ENCODE peak calls at places on chromosomes 2 and 18, in ten cellular contexts. E, H, T, Z, P, G, J, R, A and O are unnamed samples.
A peak's percentile ranks its signal among the peaks of the same experiment; 100 is the strongest.

GRCh38 chr2:238160206-238161129 is 1.7 kb downstream of the ERFE start:
- DNase-seq in R (no peak), H (no peak), J (no peak), Z (no peak), G (peak; percentile 78), E (no peak), T (no peak), P (no peak), A (no peak), O (no peak)

GRCh38 chr18:61535401-61535800 is 202.2 kb downstream of the CDH20 start:
- DNase-seq in G (no peak), E (no peak), Z (no peak), R (no peak), H (no peak), T (no peak), A (no peak), J (no peak), P (no peak), O (no peak)

GRCh38 chr2:73979021-73979420 is 5.7 kb upstream of the TET3 start:
- DNase-seq in G (peak; percentile 60), J (peak; percentile 83), Z (no peak), P (no peak), H (no peak), A (no peak), E (no peak), T (no peak), R (no peak), O (no peak)

GRCh38 chr2:10868465-10869314 is 43.0 kb upstream of the KCNF1 start:
- DNase-seq in P (no peak), J (no peak), A (peak; percentile 74), H (no peak), G (no peak), E (peak; percentile 69), R (no peak), Z (peak; percentile 72), T (no peak), O (no peak)

GRCh38 chr2:218516614-218517013 is 51.5 kb downstream of the USP37 start:
- DNase-seq in E (no peak), P (no peak), G (no peak), H (no peak), R (no peak), J (peak; percentile 70), T (no peak), Z (no peak), A (no peak), O (peak; percentile 26)

GRCh38 chr2:61021228-61021660 is 3.2 kb upstream of the PUS10 start:
- DNase-seq in T (no peak), J (no peak), P (no peak), Z (no peak), H (no peak), G (no peak), E (no peak), R (no peak), A (no peak), O (no peak)

GRCh38 chr2:208062113-208062512 is 36.8 kb upstream of the PLEKHM3 start:
- DNase-seq in A (no peak), J (peak; percentile 31), R (no peak), H (no peak), T (no peak), E (no peak), Z (peak; percentile 48), P (no peak), G (peak; percentile 41), O (peak; percentile 69)

GRCh38 chr2:172247203-172247602 is 144.5 kb upstream of the DLX2 start:
- DNase-seq in T (no peak), A (no peak), H (no peak), Z (peak; percentile 75), R (no peak), J (no peak), G (no peak), E (no peak), P (no peak), O (no peak)

GRCh38 chr2:33134086-33134763 is 187.5 kb downstream of the LTBP1 start:
- DNase-seq in Z (peak; percentile 86), P (no peak), G (peak; percentile 73), T (peak; percentile 49), H (no peak), R (no peak), J (no peak), A (peak; percentile 89), E (peak; percentile 88), O (no peak)

GRCh38 chr2:24832991-24833671 is 39.9 kb downstream of the CENPO start:
- DNase-seq in T (no peak), P (no peak), R (peak; percentile 31), H (no peak), G (peak; percentile 63), J (no peak), E (no peak), A (no peak), Z (no peak), O (no peak)

GRCh38 chr2:2158915-2159314 is 172.2 kb downstream of the MYT1L start:
- DNase-seq in H (no peak), T (no peak), A (no peak), Z (no peak), R (no peak), J (no peak), G (no peak), P (no peak), E (no peak), O (no peak)

GRCh38 chr2:174722942-174723598 is 41.2 kb downstream of the CHRNA1 start:
- DNase-seq in T (no peak), G (no peak), J (no peak), A (no peak), R (no peak), Z (no peak), P (no peak), E (no peak), H (no peak), O (no peak)

GRCh38 chr2:29977284-29977683 is 55.9 kb upstream of the ALK start:
- DNase-seq in J (no peak), G (no peak), R (no peak), H (no peak), P (no peak), T (no peak), A (no peak), Z (no peak), E (no peak), O (no peak)

GRCh38 chr2:206198677-206199076 is 39.0 kb downstream of the EEF1B2 start:
- DNase-seq in J (no peak), P (no peak), A (no peak), R (no peak), T (no peak), E (peak; percentile 8), H (no peak), Z (no peak), G (no peak), O (no peak)

GRCh38 chr2:172930871-172931255 is 144.8 kb upstream of the MAP3K20 start:
- DNase-seq in R (peak; percentile 11), H (no peak), E (no peak), A (no peak), Z (no peak), J (peak; percentile 4), G (peak; percentile 21), T (no peak), P (no peak), O (no peak)

GRCh38 chr2:226956659-226957058 is 120.8 kb downstream of the RHBDD1 start:
- DNase-seq in Z (no peak), E (no peak), J (no peak), T (no peak), P (no peak), H (no peak), R (no peak), G (no peak), A (no peak), O (no peak)

GRCh38 chr2:128300621-128301020 is 18.0 kb downstream of the HS6ST1 start:
- DNase-seq in T (no peak), R (no peak), J (no peak), A (no peak), E (no peak), Z (no peak), H (no peak), G (no peak), P (no peak), O (no peak)

GRCh38 chr18:50631831-50632285 is 72.0 kb downstream of the MAPK4 start:
- DNase-seq in H (no peak), A (no peak), R (no peak), G (no peak), T (no peak), J (no peak), E (no peak), Z (no peak), P (no peak), O (no peak)

GRCh38 chr2:47237375-47238357 is 82.6 kb upstream of the STPG4 start:
- DNase-seq in R (no peak), P (no peak), A (peak; percentile 67), T (peak; percentile 5), G (peak; percentile 75), E (no peak), H (no peak), Z (no peak), J (no peak), O (no peak)

GRCh38 chr2:108629417-108629816 is 89.9 kb upstream of the RANBP2 start:
- DNase-seq in G (no peak), Z (no peak), J (peak; percentile 62), P (no peak), R (no peak), E (no peak), H (no peak), A (no peak), T (no peak), O (no peak)

GRCh38 chr2:15730545-15731212 is 139.0 kb downstream of the DDX1 start:
- DNase-seq in P (no peak), J (no peak), H (peak; percentile 30), Z (peak; percentile 98), T (peak; percentile 89), R (peak; percentile 9), G (peak; percentile 85), A (peak; percentile 95), E (peak; percentile 98), O (peak; percentile 89)

GRCh38 chr2:219279916-219280516 is 850 bp downstream of the DNAJB2 start:
- DNase-seq in E (no peak), Z (no peak), P (no peak), G (no peak), J (no peak), H (no peak), A (no peak), T (no peak), R (no peak), O (no peak)

GRCh38 chr18:10190564-10190963 is 263.9 kb upstream of the APCDD1 start:
- DNase-seq in G (no peak), A (no peak), T (no peak), P (no peak), E (peak; percentile 32), R (no peak), H (no peak), Z (peak; percentile 9), J (no peak), O (no peak)

GRCh38 chr2:66839551-66840320 is 404.8 kb downstream of the MEIS1 start:
- DNase-seq in P (no peak), G (peak; percentile 21), A (no peak), R (no peak), H (no peak), Z (peak; percentile 83), T (no peak), J (no peak), E (peak; percentile 94), O (no peak)

GRCh38 chr18:43563780-43564179 is 286.5 kb upstream of the SYT4 start:
- DNase-seq in Z (peak; percentile 56), R (no peak), E (no peak), A (no peak), T (no peak), P (no peak), H (no peak), G (peak; percentile 75), J (peak; percentile 0), O (peak; percentile 26)

GRCh38 chr18:44679912-44680270 is 797 bp upstream of the SETBP1 start:
- DNase-seq in Z (peak; percentile 65), R (peak; percentile 56), J (peak; percentile 14), G (peak; percentile 87), P (no peak), H (no peak), T (no peak), E (no peak), A (peak; percentile 61), O (peak; percentile 23)

GRCh38 chr2:233436691-233437438 is 82.6 kb downstream of the DGKD start:
- DNase-seq in A (no peak), J (no peak), Z (no peak), T (no peak), G (no peak), H (no peak), R (no peak), E (no peak), P (no peak), O (no peak)

GRCh38 chr2:140918426-140918825 is 1212.4 kb downstream of the LRP1B start:
- DNase-seq in R (no peak), H (no peak), J (no peak), A (no peak), Z (no peak), P (no peak), T (no peak), G (no peak), E (no peak), O (no peak)